ENCODE peak calls at places on chromosomes 16 and 17, in six cellular contexts. One of them, this sample, is unnamed.

GRCh38 chr17:11705111-11705510 is 106.8 kb downstream of the DNAH9 start:
- DNase-seq in CD4-positive, alpha-beta memory T cell: no peak
- DNase-seq in natural killer cell: no peak
- DNase-seq in left lung: no peak
- DNase-seq in endothelial cell: no peak
- DNase-seq in PC-9: no peak
- DNase-seq in this sample: no peak

GRCh38 chr16:69613283-69614154 is 47.8 kb downstream of the NFAT5 start:
- DNase-seq in endothelial cell: no peak
- DNase-seq in left lung: no peak
- DNase-seq in natural killer cell: no peak
- DNase-seq in CD4-positive, alpha-beta memory T cell: no peak
- DNase-seq in PC-9: peak
- DNase-seq in this sample: no peak

GRCh38 chr17:28478940-28479615 is 5.6 kb downstream of the SLC13A2 start:
- DNase-seq in endothelial cell: no peak
- DNase-seq in CD4-positive, alpha-beta memory T cell: no peak
- DNase-seq in left lung: no peak
- DNase-seq in PC-9: no peak
- DNase-seq in natural killer cell: no peak
- DNase-seq in this sample: no peak

GRCh38 chr16:4917117-4917516 is 19.8 kb downstream of the PPL start:
- DNase-seq in CD4-positive, alpha-beta memory T cell: no peak
- DNase-seq in left lung: no peak
- DNase-seq in natural killer cell: no peak
- DNase-seq in PC-9: no peak
- DNase-seq in endothelial cell: no peak
- DNase-seq in this sample: no peak

GRCh38 chr16:80792031-80792430 is 12.4 kb downstream of the CDYL2 start:
- DNase-seq in PC-9: no peak
- DNase-seq in natural killer cell: no peak
- DNase-seq in endothelial cell: no peak
- DNase-seq in CD4-positive, alpha-beta memory T cell: no peak
- DNase-seq in left lung: no peak
- DNase-seq in this sample: no peak

GRCh38 chr17:18916816-18917496 is 35.0 kb upstream of the SLC5A10 start:
- DNase-seq in PC-9: no peak
- DNase-seq in natural killer cell: no peak
- DNase-seq in left lung: no peak
- DNase-seq in endothelial cell: no peak
- DNase-seq in CD4-positive, alpha-beta memory T cell: no peak
- DNase-seq in this sample: no peak

GRCh38 chr17:28745052-28745776 is 1.4 kb downstream of the TRAF4 start:
- DNase-seq in endothelial cell: peak
- DNase-seq in CD4-positive, alpha-beta memory T cell: peak
- DNase-seq in PC-9: no peak
- DNase-seq in left lung: peak
- DNase-seq in natural killer cell: peak
- DNase-seq in this sample: peak

GRCh38 chr16:57123216-57123968 is 31.0 kb downstream of the CPNE2 start:
- DNase-seq in CD4-positive, alpha-beta memory T cell: no peak
- DNase-seq in natural killer cell: no peak
- DNase-seq in endothelial cell: no peak
- DNase-seq in left lung: no peak
- DNase-seq in PC-9: no peak
- DNase-seq in this sample: no peak

GRCh38 chr17:19250421-19251141 is 13.4 kb downstream of the EPN2 start:
- DNase-seq in CD4-positive, alpha-beta memory T cell: no peak
- DNase-seq in natural killer cell: no peak
- DNase-seq in left lung: no peak
- DNase-seq in endothelial cell: no peak
- DNase-seq in PC-9: no peak
- DNase-seq in this sample: no peak